ENCODE peak calls at places on chromosome X, in nine cellular contexts. One of them, this sample, is unnamed. For H3K27me3, the result is how much of the 10 kb centered on the place peaks cover.

GRCh38 chrX:40068048-40068447 is 29.7 kb downstream of the BCOR start:
- DNase-seq in transverse colon: no peak
- DNase-seq in prostate gland: no peak
- DNase-seq in ovary: no peak
- DNase-seq in H1: no peak
- DNase-seq in right lobe of liver: no peak
- DNase-seq in tibial nerve: no peak
- DNase-seq in GM12878: no peak
- DNase-seq in K562: no peak
- DNase-seq in this sample: no peak

GRCh38 chrX:49930046-49930445 is 7.7 kb downstream of the CLCN5 start:
- DNase-seq in transverse colon: no peak
- DNase-seq in prostate gland: no peak
- DNase-seq in ovary: no peak
- DNase-seq in H1: no peak
- DNase-seq in right lobe of liver: no peak
- DNase-seq in tibial nerve: no peak
- DNase-seq in GM12878: no peak
- DNase-seq in K562: no peak
- DNase-seq in this sample: no peak

GRCh38 chrX:10008483-10009056 is 41.4 kb downstream of the CLDN34 start:
- DNase-seq in transverse colon: no peak
- DNase-seq in prostate gland: no peak
- DNase-seq in ovary: no peak
- DNase-seq in H1: no peak
- DNase-seq in right lobe of liver: no peak
- DNase-seq in tibial nerve: no peak
- DNase-seq in GM12878: no peak
- DNase-seq in K562: no peak
- DNase-seq in this sample: no peak

GRCh38 chrX:41382699-41383645 is 49.0 kb downstream of the DDX3X start:
- DNase-seq in transverse colon: peak
- DNase-seq in prostate gland: no peak
- DNase-seq in ovary: no peak
- DNase-seq in H1: no peak
- DNase-seq in right lobe of liver: no peak
- DNase-seq in tibial nerve: no peak
- DNase-seq in GM12878: no peak
- DNase-seq in K562: no peak
- DNase-seq in this sample: no peak

GRCh38 chrX:6163761-6164160 is 64.9 kb downstream of the NLGN4X start:
- DNase-seq in transverse colon: no peak
- DNase-seq in prostate gland: no peak
- DNase-seq in ovary: no peak
- DNase-seq in H1: no peak
- DNase-seq in right lobe of liver: no peak
- DNase-seq in tibial nerve: no peak
- DNase-seq in GM12878: no peak
- DNase-seq in K562: no peak
- DNase-seq in this sample: no peak

GRCh38 chrX:78321809-78322208 is 5.6 kb downstream of the CYSLTR1 start:
- DNase-seq in transverse colon: peak
- DNase-seq in prostate gland: peak
- DNase-seq in ovary: no peak
- DNase-seq in H1: no peak
- DNase-seq in right lobe of liver: no peak
- DNase-seq in tibial nerve: no peak
- DNase-seq in GM12878: no peak
- DNase-seq in K562: no peak
- DNase-seq in this sample: no peak

GRCh38 chrX:46573331-46573895 is at the start of gene CHST7:
- DNase-seq in transverse colon: peak
- DNase-seq in prostate gland: peak
- DNase-seq in ovary: peak
- DNase-seq in H1: no peak
- DNase-seq in right lobe of liver: peak
- DNase-seq in tibial nerve: peak
- DNase-seq in GM12878: no peak
- DNase-seq in K562: no peak
- DNase-seq in this sample: peak

GRCh38 chrX:6226646-6227444 is 1.8 kb downstream of the NLGN4X start:
- DNase-seq in transverse colon: no peak
- DNase-seq in prostate gland: no peak
- DNase-seq in ovary: peak
- DNase-seq in H1: no peak
- DNase-seq in right lobe of liver: no peak
- DNase-seq in tibial nerve: no peak
- DNase-seq in GM12878: no peak
- DNase-seq in K562: no peak
- DNase-seq in this sample: no peak

GRCh38 chrX:70166601-70167590 is 10.4 kb upstream of the DGAT2L6 start:
- DNase-seq in transverse colon: no peak
- DNase-seq in prostate gland: no peak
- DNase-seq in ovary: no peak
- DNase-seq in H1: no peak
- DNase-seq in right lobe of liver: no peak
- DNase-seq in tibial nerve: no peak
- DNase-seq in GM12878: no peak
- DNase-seq in K562: no peak
- DNase-seq in this sample: no peak

GRCh38 chrX:73448379-73448778 is 1.5 kb downstream of the CDX4 start:
- DNase-seq in transverse colon: no peak
- DNase-seq in prostate gland: no peak
- DNase-seq in ovary: no peak
- DNase-seq in H1: no peak
- DNase-seq in right lobe of liver: no peak
- DNase-seq in tibial nerve: no peak
- DNase-seq in GM12878: no peak
- DNase-seq in K562: no peak
- DNase-seq in this sample: no peak

GRCh38 chrX:42567268-42567667 is 210.7 kb downstream of the PPP1R2C start:
- DNase-seq in transverse colon: no peak
- DNase-seq in prostate gland: no peak
- DNase-seq in ovary: no peak
- DNase-seq in H1: no peak
- DNase-seq in right lobe of liver: no peak
- DNase-seq in tibial nerve: no peak
- DNase-seq in GM12878: no peak
- DNase-seq in K562: no peak
- DNase-seq in this sample: no peak

GRCh38 chrX:120485562-120486520 is 16.7 kb upstream of the LAMP2 start:
- DNase-seq in transverse colon: peak
- DNase-seq in prostate gland: peak
- DNase-seq in ovary: peak
- DNase-seq in H1: peak
- DNase-seq in right lobe of liver: peak
- DNase-seq in tibial nerve: peak
- DNase-seq in GM12878: peak
- DNase-seq in K562: peak
- DNase-seq in this sample: peak

GRCh38 chrX:42664706-42665105 is 113.3 kb downstream of the PPP1R2C start:
- DNase-seq in transverse colon: no peak
- DNase-seq in prostate gland: no peak
- DNase-seq in ovary: no peak
- DNase-seq in H1: no peak
- DNase-seq in right lobe of liver: no peak
- DNase-seq in tibial nerve: no peak
- DNase-seq in GM12878: no peak
- DNase-seq in K562: no peak
- DNase-seq in this sample: no peak

GRCh38 chrX:103310592-103311400 is at the start of gene BEX2:
- DNase-seq in transverse colon: peak
- DNase-seq in prostate gland: peak
- DNase-seq in ovary: peak
- DNase-seq in H1: peak
- DNase-seq in right lobe of liver: peak
- DNase-seq in tibial nerve: no peak
- DNase-seq in GM12878: no peak
- DNase-seq in K562: peak
- DNase-seq in this sample: peak

GRCh38 chrX:22135994-22136684 is 104.0 kb downstream of the PHEX start:
- DNase-seq in transverse colon: no peak
- DNase-seq in prostate gland: peak
- DNase-seq in ovary: no peak
- DNase-seq in H1: no peak
- DNase-seq in right lobe of liver: no peak
- DNase-seq in tibial nerve: no peak
- DNase-seq in GM12878: no peak
- DNase-seq in K562: peak
- DNase-seq in this sample: no peak

GRCh38 chrX:100248894-100249493 is 161.1 kb downstream of the PCDH19 start:
- DNase-seq in transverse colon: no peak
- DNase-seq in prostate gland: no peak
- DNase-seq in ovary: no peak
- DNase-seq in H1: no peak
- DNase-seq in right lobe of liver: no peak
- DNase-seq in tibial nerve: no peak
- DNase-seq in GM12878: no peak
- DNase-seq in K562: no peak
- DNase-seq in this sample: no peak
- H3K27me3 ChIP-seq in transverse colon: under half
- H3K27me3 ChIP-seq in prostate gland: under half
- H3K27me3 ChIP-seq in ovary: under half
- H3K27me3 ChIP-seq in H1: under half
- H3K27me3 ChIP-seq in right lobe of liver: under half
- H3K27me3 ChIP-seq in tibial nerve: under half
- H3K27me3 ChIP-seq in GM12878: under half
- H3K27me3 ChIP-seq in K562: under half
- H3K27me3 ChIP-seq in this sample: under half

GRCh38 chrX:48785525-48786214 is 720 bp upstream of the GATA1 start:
- DNase-seq in transverse colon: no peak
- DNase-seq in prostate gland: no peak
- DNase-seq in ovary: no peak
- DNase-seq in H1: no peak
- DNase-seq in right lobe of liver: no peak
- DNase-seq in tibial nerve: no peak
- DNase-seq in GM12878: no peak
- DNase-seq in K562: peak
- DNase-seq in this sample: no peak

GRCh38 chrX:48787809-48788471 is 1.6 kb downstream of the GATA1 start:
- DNase-seq in transverse colon: no peak
- DNase-seq in prostate gland: no peak
- DNase-seq in ovary: no peak
- DNase-seq in H1: no peak
- DNase-seq in right lobe of liver: no peak
- DNase-seq in tibial nerve: no peak
- DNase-seq in GM12878: no peak
- DNase-seq in K562: no peak
- DNase-seq in this sample: no peak

GRCh38 chrX:48786341-48786800 is at the start of gene GATA1:
- DNase-seq in transverse colon: no peak
- DNase-seq in prostate gland: no peak
- DNase-seq in ovary: no peak
- DNase-seq in H1: no peak
- DNase-seq in right lobe of liver: no peak
- DNase-seq in tibial nerve: no peak
- DNase-seq in GM12878: no peak
- DNase-seq in K562: peak
- DNase-seq in this sample: no peak

GRCh38 chrX:48785156-48785524 is 1.2 kb upstream of the GATA1 start:
- DNase-seq in transverse colon: no peak
- DNase-seq in prostate gland: no peak
- DNase-seq in ovary: no peak
- DNase-seq in H1: no peak
- DNase-seq in right lobe of liver: no peak
- DNase-seq in tibial nerve: no peak
- DNase-seq in GM12878: no peak
- DNase-seq in K562: no peak
- DNase-seq in this sample: no peak

GRCh38 chrX:48786825-48787538 is 592 bp downstream of the GATA1 start:
- DNase-seq in transverse colon: no peak
- DNase-seq in prostate gland: no peak
- DNase-seq in ovary: no peak
- DNase-seq in H1: no peak
- DNase-seq in right lobe of liver: no peak
- DNase-seq in tibial nerve: no peak
- DNase-seq in GM12878: no peak
- DNase-seq in K562: no peak
- DNase-seq in this sample: no peak
- TF ChIP-seq POLR2A in transverse colon: no peak
- TF ChIP-seq POLR2A in prostate gland: no peak
- TF ChIP-seq POLR2A in ovary: no peak
- TF ChIP-seq POLR2A in H1: no peak
- TF ChIP-seq POLR2A in right lobe of liver: no peak
- TF ChIP-seq POLR2A in tibial nerve: no peak
- TF ChIP-seq POLR2A in GM12878: no peak
- TF ChIP-seq POLR2A in K562: peak
- TF ChIP-seq POLR2A in this sample: no peak

GRCh38 chrX:29826651-29827206 is 388.6 kb upstream of the MAGEB2 start:
- DNase-seq in transverse colon: no peak
- DNase-seq in prostate gland: no peak
- DNase-seq in ovary: no peak
- DNase-seq in H1: no peak
- DNase-seq in right lobe of liver: no peak
- DNase-seq in tibial nerve: no peak
- DNase-seq in GM12878: no peak
- DNase-seq in K562: no peak
- DNase-seq in this sample: no peak
- H3K27me3 ChIP-seq in transverse colon: under half
- H3K27me3 ChIP-seq in prostate gland: under half
- H3K27me3 ChIP-seq in ovary: under half
- H3K27me3 ChIP-seq in H1: under half
- H3K27me3 ChIP-seq in right lobe of liver: under half
- H3K27me3 ChIP-seq in tibial nerve: under half
- H3K27me3 ChIP-seq in GM12878: under half
- H3K27me3 ChIP-seq in K562: under half
- H3K27me3 ChIP-seq in this sample: under half

GRCh38 chrX:55489315-55490009 is at the start of gene USP51:
- DNase-seq in transverse colon: peak
- DNase-seq in prostate gland: peak
- DNase-seq in ovary: peak
- DNase-seq in H1: no peak
- DNase-seq in right lobe of liver: peak
- DNase-seq in tibial nerve: peak
- DNase-seq in GM12878: peak
- DNase-seq in K562: peak
- DNase-seq in this sample: peak

GRCh38 chrX:55490121-55490520 is 473 bp upstream of the USP51 start:
- DNase-seq in transverse colon: no peak
- DNase-seq in prostate gland: no peak
- DNase-seq in ovary: no peak
- DNase-seq in H1: no peak
- DNase-seq in right lobe of liver: no peak
- DNase-seq in tibial nerve: no peak
- DNase-seq in GM12878: no peak
- DNase-seq in K562: no peak
- DNase-seq in this sample: no peak

GRCh38 chrX:55487143-55487542 is 2.5 kb downstream of the USP51 start:
- DNase-seq in transverse colon: no peak
- DNase-seq in prostate gland: no peak
- DNase-seq in ovary: no peak
- DNase-seq in H1: no peak
- DNase-seq in right lobe of liver: no peak
- DNase-seq in tibial nerve: no peak
- DNase-seq in GM12878: no peak
- DNase-seq in K562: no peak
- DNase-seq in this sample: no peak

GRCh38 chrX:55488268-55488558 is 1.4 kb downstream of the USP51 start:
- DNase-seq in transverse colon: no peak
- DNase-seq in prostate gland: no peak
- DNase-seq in ovary: no peak
- DNase-seq in H1: no peak
- DNase-seq in right lobe of liver: no peak
- DNase-seq in tibial nerve: no peak
- DNase-seq in GM12878: no peak
- DNase-seq in K562: no peak
- DNase-seq in this sample: no peak

GRCh38 chrX:55488559-55489314 is 911 bp downstream of the USP51 start:
- DNase-seq in transverse colon: peak
- DNase-seq in prostate gland: peak
- DNase-seq in ovary: peak
- DNase-seq in H1: no peak
- DNase-seq in right lobe of liver: peak
- DNase-seq in tibial nerve: peak
- DNase-seq in GM12878: peak
- DNase-seq in K562: peak
- DNase-seq in this sample: peak
- TF ChIP-seq POLR2A in transverse colon: no peak
- TF ChIP-seq POLR2A in prostate gland: peak
- TF ChIP-seq POLR2A in ovary: peak
- TF ChIP-seq POLR2A in H1: no peak
- TF ChIP-seq POLR2A in right lobe of liver: no peak
- TF ChIP-seq POLR2A in tibial nerve: peak
- TF ChIP-seq POLR2A in GM12878: peak
- TF ChIP-seq POLR2A in K562: peak
- TF ChIP-seq POLR2A in this sample: no peak